ENCODE peak calls at places on chromosomes 5 and 9, in four cellular contexts. One of them, this sample, is unnamed.

GRCh38 chr5:178388381-178389030 is 155.9 kb upstream of the PHYKPL start:
- DNase-seq in ELR: no peak
- DNase-seq in effector CD4-positive, alpha-beta T cell: no peak
- DNase-seq in effector memory CD4-positive, alpha-beta T cell: no peak
- DNase-seq in this sample: no peak

GRCh38 chr9:94800424-94801117 is 74.1 kb downstream of the AOPEP start:
- DNase-seq in effector CD4-positive, alpha-beta T cell: no peak
- DNase-seq in ELR: no peak
- DNase-seq in effector memory CD4-positive, alpha-beta T cell: no peak
- DNase-seq in this sample: no peak

GRCh38 chr9:13139641-13140171 is 139.8 kb downstream of the MPDZ start:
- DNase-seq in effector memory CD4-positive, alpha-beta T cell: no peak
- DNase-seq in ELR: peak
- DNase-seq in effector CD4-positive, alpha-beta T cell: no peak
- DNase-seq in this sample: no peak

GRCh38 chr5:81773574-81773973 is 22.7 kb upstream of the SSBP2 start:
- DNase-seq in ELR: no peak
- DNase-seq in effector CD4-positive, alpha-beta T cell: no peak
- DNase-seq in effector memory CD4-positive, alpha-beta T cell: no peak
- DNase-seq in this sample: no peak

GRCh38 chr5:76016258-76016657 is 66.9 kb upstream of the SV2C start:
- DNase-seq in effector memory CD4-positive, alpha-beta T cell: no peak
- DNase-seq in effector CD4-positive, alpha-beta T cell: no peak
- DNase-seq in ELR: peak
- DNase-seq in this sample: no peak

GRCh38 chr9:120532475-120532874 is 47.5 kb downstream of the CDK5RAP2 start:
- DNase-seq in effector memory CD4-positive, alpha-beta T cell: no peak
- DNase-seq in ELR: peak
- DNase-seq in effector CD4-positive, alpha-beta T cell: no peak
- DNase-seq in this sample: no peak

GRCh38 chr9:128575921-128576320 is 23.5 kb downstream of the SPTAN1 start:
- DNase-seq in ELR: no peak
- DNase-seq in effector memory CD4-positive, alpha-beta T cell: no peak
- DNase-seq in effector CD4-positive, alpha-beta T cell: no peak
- DNase-seq in this sample: no peak

GRCh38 chr5:179815491-179816249 is 5.0 kb upstream of the SQSTM1 start:
- DNase-seq in effector memory CD4-positive, alpha-beta T cell: no peak
- DNase-seq in effector CD4-positive, alpha-beta T cell: no peak
- DNase-seq in ELR: no peak
- DNase-seq in this sample: no peak

GRCh38 chr9:124078641-124079040 is 67.1 kb downstream of the LHX2 start:
- DNase-seq in effector memory CD4-positive, alpha-beta T cell: no peak
- DNase-seq in effector CD4-positive, alpha-beta T cell: no peak
- DNase-seq in ELR: peak
- DNase-seq in this sample: no peak

GRCh38 chr9:110291921-110292575 is 35.7 kb upstream of the TXN start:
- DNase-seq in effector memory CD4-positive, alpha-beta T cell: no peak
- DNase-seq in effector CD4-positive, alpha-beta T cell: no peak
- DNase-seq in ELR: no peak
- DNase-seq in this sample: no peak

GRCh38 chr5:134738963-134739661 is 764 bp downstream of the CAMLG start:
- DNase-seq in ELR: peak
- DNase-seq in effector memory CD4-positive, alpha-beta T cell: no peak
- DNase-seq in effector CD4-positive, alpha-beta T cell: no peak
- DNase-seq in this sample: peak

GRCh38 chr9:3762076-3762475 is 236.3 kb upstream of the RFX3 start:
- DNase-seq in ELR: no peak
- DNase-seq in effector memory CD4-positive, alpha-beta T cell: no peak
- DNase-seq in effector CD4-positive, alpha-beta T cell: no peak
- DNase-seq in this sample: no peak

GRCh38 chr5:171445910-171446516 is 26.6 kb downstream of the FGF18 start:
- DNase-seq in effector CD4-positive, alpha-beta T cell: no peak
- DNase-seq in ELR: peak
- DNase-seq in effector memory CD4-positive, alpha-beta T cell: no peak
- DNase-seq in this sample: no peak

GRCh38 chr9:79764377-79764776 is 192.6 kb downstream of the TLE4 start:
- DNase-seq in ELR: peak
- DNase-seq in effector memory CD4-positive, alpha-beta T cell: no peak
- DNase-seq in effector CD4-positive, alpha-beta T cell: no peak
- DNase-seq in this sample: no peak

GRCh38 chr5:179415291-179416060 is 70.2 kb upstream of the ADAMTS2 start:
- DNase-seq in effector memory CD4-positive, alpha-beta T cell: no peak
- DNase-seq in effector CD4-positive, alpha-beta T cell: no peak
- DNase-seq in ELR: no peak
- DNase-seq in this sample: no peak

GRCh38 chr9:116460026-116460425 is 227.1 kb upstream of the TRIM32 start:
- DNase-seq in effector CD4-positive, alpha-beta T cell: no peak
- DNase-seq in ELR: no peak
- DNase-seq in effector memory CD4-positive, alpha-beta T cell: no peak
- DNase-seq in this sample: no peak

GRCh38 chr5:67578011-67578410 is 381.4 kb upstream of the CD180 start:
- DNase-seq in effector CD4-positive, alpha-beta T cell: no peak
- DNase-seq in effector memory CD4-positive, alpha-beta T cell: no peak
- DNase-seq in ELR: no peak
- DNase-seq in this sample: no peak

GRCh38 chr9:116271991-116272390 is 118.4 kb downstream of the PAPPA start:
- DNase-seq in effector memory CD4-positive, alpha-beta T cell: no peak
- DNase-seq in effector CD4-positive, alpha-beta T cell: no peak
- DNase-seq in ELR: no peak
- DNase-seq in this sample: no peak

GRCh38 chr9:115595951-115596742 is 478.2 kb upstream of the TNC start:
- DNase-seq in effector CD4-positive, alpha-beta T cell: no peak
- DNase-seq in ELR: peak
- DNase-seq in effector memory CD4-positive, alpha-beta T cell: no peak
- DNase-seq in this sample: no peak

GRCh38 chr5:65555266-65555665 is 7.7 kb downstream of the CENPK start:
- DNase-seq in effector memory CD4-positive, alpha-beta T cell: no peak
- DNase-seq in effector CD4-positive, alpha-beta T cell: no peak
- DNase-seq in ELR: no peak
- DNase-seq in this sample: no peak

GRCh38 chr5:141135030-141135717 is at the start of gene PCDHB5:
- DNase-seq in effector memory CD4-positive, alpha-beta T cell: no peak
- DNase-seq in ELR: peak
- DNase-seq in effector CD4-positive, alpha-beta T cell: no peak
- DNase-seq in this sample: no peak

GRCh38 chr9:4581861-4582565 is 80.1 kb upstream of the PLPP6 start:
- DNase-seq in effector memory CD4-positive, alpha-beta T cell: no peak
- DNase-seq in effector CD4-positive, alpha-beta T cell: no peak
- DNase-seq in ELR: no peak
- DNase-seq in this sample: no peak

GRCh38 chr9:99079542-99079941 is 25.4 kb upstream of the TGFBR1 start:
- DNase-seq in ELR: no peak
- DNase-seq in effector memory CD4-positive, alpha-beta T cell: no peak
- DNase-seq in effector CD4-positive, alpha-beta T cell: no peak
- DNase-seq in this sample: no peak

GRCh38 chr5:73120222-73121108 is at the start of gene TMEM171:
- DNase-seq in effector memory CD4-positive, alpha-beta T cell: no peak
- DNase-seq in effector CD4-positive, alpha-beta T cell: no peak
- DNase-seq in ELR: peak
- DNase-seq in this sample: no peak